ENCODE peak calls at places on chromosomes 11 and 22, in nine cellular contexts. Y is globus pallidus, S is GM23338, O is GM13977, V is NCI-H1694 treated with DMSO at 0.1 percent for 48 hours, Z is neuronal stem cell, E is pons, R is NCI-H1105, K is T-helper 1 cell. F is an unnamed sample.

GRCh38 chr22:44363980-44364749 is 51.4 kb upstream of the SHISAL1 start:
- DNase-seq in Y (no peak), S (no peak), O (no peak), V (no peak), Z (no peak), E (no peak), R (no peak), K (no peak), F (no peak)

GRCh38 chr11:117334896-117335295 is 7.2 kb downstream of the CEP164 start:
- DNase-seq in Y (no peak), S (no peak), O (no peak), V (no peak), Z (no peak), E (no peak), R (no peak), K (no peak), F (no peak)

GRCh38 chr22:17269224-17269606 is 50.0 kb upstream of the ADA2 start:
- DNase-seq in Y (no peak), S (no peak), O (no peak), V (peak), Z (no peak), E (no peak), R (no peak), K (no peak), F (no peak)

GRCh38 chr22:29039148-29039547 is 22.5 kb downstream of the C22orf31 start:
- DNase-seq in Y (no peak), S (no peak), O (no peak), V (no peak), Z (no peak), E (no peak), R (no peak), K (no peak), F (no peak)

GRCh38 chr11:72736452-72737069 is 15.6 kb downstream of the ARAP1 start:
- DNase-seq in Y (no peak), S (no peak), O (no peak), V (no peak), Z (no peak), E (peak), R (no peak), K (peak), F (peak)

GRCh38 chr11:119361056-119361787 is 14.7 kb upstream of the MFRP start:
- DNase-seq in Y (no peak), S (peak), O (peak), V (no peak), Z (peak), E (no peak), R (peak), K (peak), F (peak)

GRCh38 chr11:13963949-13964770 is 1.6 kb downstream of the SPON1 start:
- DNase-seq in Y (no peak), S (peak), O (no peak), V (no peak), Z (no peak), E (no peak), R (peak), K (no peak), F (no peak)

GRCh38 chr11:1203505-1204271 is 19.2 kb upstream of the MUC5B start:
- DNase-seq in Y (no peak), S (no peak), O (no peak), V (no peak), Z (no peak), E (no peak), R (no peak), K (no peak), F (no peak)

GRCh38 chr11:65500262-65501004 is 1.6 kb downstream of the MALAT1 start:
- DNase-seq in Y (peak), S (no peak), O (no peak), V (peak), Z (no peak), E (peak), R (no peak), K (peak), F (peak)

GRCh38 chr22:19723165-19723989 is at the start of gene GP1BB:
- DNase-seq in Y (no peak), S (peak), O (peak), V (no peak), Z (no peak), E (no peak), R (peak), K (peak), F (no peak)

GRCh38 chr11:133172349-133172748 is 360.0 kb downstream of the OPCML start:
- DNase-seq in Y (no peak), S (no peak), O (no peak), V (no peak), Z (no peak), E (no peak), R (no peak), K (no peak), F (no peak)

F was measured in mammary epithelial cell.